ENCODE peak calls at places on chromosomes 13 and 19, in nine cellular contexts. One of them, this sample, is unnamed.

GRCh38 chr13:113393572-113394503 is 29.9 kb upstream of the GRTP1 start:
- DNase-seq in stomach: peak; percentile 88
- DNase-seq in H1: peak; percentile 92
- DNase-seq in upper lobe of left lung: peak; percentile 89
- DNase-seq in K562: peak; percentile 82
- DNase-seq in sigmoid colon: peak; percentile 90
- DNase-seq in HepG2: peak; percentile 62
- DNase-seq in tibial nerve: peak; percentile 63
- DNase-seq in A549: peak; percentile 68
- DNase-seq in this sample: peak; percentile 77

GRCh38 chr19:48206402-48207093 is 36.1 kb downstream of the ZSWIM9 start:
- DNase-seq in upper lobe of left lung: peak; percentile 95
- DNase-seq in HepG2: no peak
- DNase-seq in tibial nerve: no peak
- DNase-seq in K562: peak; percentile 61
- DNase-seq in stomach: peak; percentile 54
- DNase-seq in H1: no peak
- DNase-seq in sigmoid colon: no peak
- DNase-seq in A549: no peak
- DNase-seq in this sample: no peak

GRCh38 chr19:43754562-43755255 is at the start of gene SMG9:
- DNase-seq in tibial nerve: peak; percentile 94
- DNase-seq in K562: peak; percentile 98
- DNase-seq in A549: peak; percentile 99
- DNase-seq in sigmoid colon: peak; percentile 99
- DNase-seq in HepG2: peak; percentile 94
- DNase-seq in upper lobe of left lung: peak; percentile 97
- DNase-seq in H1: peak; percentile 97
- DNase-seq in stomach: peak; percentile 99
- DNase-seq in this sample: peak; percentile 99

GRCh38 chr19:6278740-6279619 is 795 bp downstream of the MLLT1 start:
- DNase-seq in stomach: no peak
- DNase-seq in A549: no peak
- DNase-seq in sigmoid colon: no peak
- DNase-seq in H1: peak; percentile 52
- DNase-seq in HepG2: no peak
- DNase-seq in upper lobe of left lung: no peak
- DNase-seq in tibial nerve: no peak
- DNase-seq in K562: no peak
- DNase-seq in this sample: peak; percentile 35

GRCh38 chr13:114279770-114280169 is 1.6 kb upstream of the UPF3A start:
- DNase-seq in tibial nerve: no peak
- DNase-seq in A549: no peak
- DNase-seq in sigmoid colon: no peak
- DNase-seq in H1: no peak
- DNase-seq in K562: peak; percentile 33
- DNase-seq in stomach: no peak
- DNase-seq in upper lobe of left lung: no peak
- DNase-seq in HepG2: no peak
- DNase-seq in this sample: no peak

GRCh38 chr19:43984687-43985000 is 656 bp downstream of the ZNF155 start:
- DNase-seq in tibial nerve: no peak
- DNase-seq in HepG2: no peak
- DNase-seq in A549: no peak
- DNase-seq in stomach: no peak
- DNase-seq in sigmoid colon: no peak
- DNase-seq in upper lobe of left lung: no peak
- DNase-seq in H1: no peak
- DNase-seq in K562: no peak
- DNase-seq in this sample: peak; percentile 41

GRCh38 chr13:72540818-72541217 is 186.6 kb downstream of the MZT1 start:
- DNase-seq in upper lobe of left lung: no peak
- DNase-seq in K562: no peak
- DNase-seq in A549: no peak
- DNase-seq in stomach: no peak
- DNase-seq in tibial nerve: no peak
- DNase-seq in sigmoid colon: no peak
- DNase-seq in HepG2: no peak
- DNase-seq in H1: no peak
- DNase-seq in this sample: no peak

GRCh38 chr19:54262066-54262465 is 5.0 kb upstream of the LILRB5 start:
- DNase-seq in A549: no peak
- DNase-seq in H1: no peak
- DNase-seq in HepG2: no peak
- DNase-seq in K562: no peak
- DNase-seq in tibial nerve: no peak
- DNase-seq in upper lobe of left lung: no peak
- DNase-seq in sigmoid colon: peak; percentile 35
- DNase-seq in stomach: peak; percentile 8
- DNase-seq in this sample: no peak

GRCh38 chr19:35334064-35334753 is 5.2 kb downstream of the CD22 start:
- DNase-seq in HepG2: no peak
- DNase-seq in K562: no peak
- DNase-seq in A549: no peak
- DNase-seq in sigmoid colon: no peak
- DNase-seq in upper lobe of left lung: no peak
- DNase-seq in H1: no peak
- DNase-seq in stomach: no peak
- DNase-seq in tibial nerve: no peak
- DNase-seq in this sample: no peak

GRCh38 chr19:35337081-35337983 is 8.3 kb downstream of the CD22 start:
- DNase-seq in HepG2: no peak
- DNase-seq in K562: no peak
- DNase-seq in H1: no peak
- DNase-seq in sigmoid colon: no peak
- DNase-seq in A549: no peak
- DNase-seq in upper lobe of left lung: no peak
- DNase-seq in stomach: no peak
- DNase-seq in tibial nerve: no peak
- DNase-seq in this sample: no peak

GRCh38 chr19:35332817-35333216 is 3.8 kb downstream of the CD22 start:
- DNase-seq in A549: no peak
- DNase-seq in tibial nerve: no peak
- DNase-seq in HepG2: no peak
- DNase-seq in stomach: no peak
- DNase-seq in H1: no peak
- DNase-seq in upper lobe of left lung: no peak
- DNase-seq in K562: no peak
- DNase-seq in sigmoid colon: no peak
- DNase-seq in this sample: no peak

GRCh38 chr19:35337984-35338296 is 9.0 kb downstream of the CD22 start:
- DNase-seq in stomach: no peak
- DNase-seq in HepG2: no peak
- DNase-seq in upper lobe of left lung: no peak
- DNase-seq in A549: no peak
- DNase-seq in K562: no peak
- DNase-seq in tibial nerve: no peak
- DNase-seq in H1: no peak
- DNase-seq in sigmoid colon: no peak
- DNase-seq in this sample: no peak

DNA sequence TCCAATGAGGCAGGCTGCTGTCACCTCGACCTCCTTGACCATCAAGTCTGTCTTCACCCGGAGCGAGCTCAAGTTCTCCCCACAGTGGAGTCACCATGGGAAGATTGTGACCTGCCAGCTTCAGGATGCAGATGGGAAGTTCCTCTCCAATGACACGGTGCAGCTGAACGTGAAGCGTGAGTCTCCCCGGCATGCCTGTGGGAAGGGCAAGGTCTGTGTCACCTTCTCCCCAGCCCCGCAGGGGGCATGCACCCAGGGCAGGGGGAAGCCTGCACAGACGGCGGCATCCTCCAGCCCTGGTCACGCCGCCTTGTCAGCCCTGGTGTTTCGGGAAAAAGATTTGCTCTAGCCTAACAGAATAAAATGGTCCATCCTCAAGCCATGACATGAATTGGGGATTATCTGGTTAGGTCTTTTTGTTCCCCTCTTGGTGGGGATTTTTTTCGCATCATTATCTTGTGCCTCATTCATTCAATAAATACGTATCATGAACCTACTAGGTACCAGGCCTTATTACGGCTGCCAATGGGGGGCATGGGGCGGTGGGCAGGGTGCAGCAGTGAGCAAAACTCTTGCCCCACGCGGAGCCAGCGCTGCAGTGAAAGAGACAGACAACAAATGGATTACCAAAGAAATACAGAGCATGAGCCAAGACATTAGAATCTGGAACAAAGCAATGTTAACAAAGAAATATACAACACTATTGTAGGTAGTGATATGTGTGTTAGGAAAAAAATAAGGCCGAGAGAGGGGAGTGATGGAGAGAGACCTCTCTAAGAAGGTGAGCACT is 7.4 kb downstream of the CD22 start:
- DNase-seq in A549: no peak
- DNase-seq in upper lobe of left lung: no peak
- DNase-seq in H1: no peak
- DNase-seq in tibial nerve: no peak
- DNase-seq in HepG2: no peak
- DNase-seq in K562: no peak
- DNase-seq in sigmoid colon: no peak
- DNase-seq in stomach: no peak
- DNase-seq in this sample: no peak
- H3K4me1 ChIP-seq in A549: no peaks in the 10 kb centered on the region
- H3K4me1 ChIP-seq in upper lobe of left lung: no peaks in the 10 kb centered on the region
- H3K4me1 ChIP-seq in H1: no peaks in the 10 kb centered on the region
- H3K4me1 ChIP-seq in tibial nerve: no peaks in the 10 kb centered on the region
- H3K4me1 ChIP-seq in HepG2: peaks cover 17% of the 10 kb centered on the region
- H3K4me1 ChIP-seq in K562: peaks cover 14% of the 10 kb centered on the region
- H3K4me1 ChIP-seq in sigmoid colon: no peaks in the 10 kb centered on the region
- H3K4me1 ChIP-seq in stomach: no peaks in the 10 kb centered on the region
- H3K4me1 ChIP-seq in this sample: no peaks in the 10 kb centered on the region

GRCh38 chr13:112136095-112136494 is 69.1 kb downstream of the SOX1 start:
- DNase-seq in tibial nerve: no peak
- DNase-seq in HepG2: no peak
- DNase-seq in stomach: peak; percentile 15
- DNase-seq in upper lobe of left lung: no peak
- DNase-seq in sigmoid colon: no peak
- DNase-seq in H1: no peak
- DNase-seq in A549: no peak
- DNase-seq in K562: no peak
- DNase-seq in this sample: no peak
- TF ChIP-seq EP300 in tibial nerve: no peak
- TF ChIP-seq EP300 in HepG2: no peak
- TF ChIP-seq EP300 in stomach: no peak
- TF ChIP-seq EP300 in upper lobe of left lung: no peak
- TF ChIP-seq EP300 in sigmoid colon: no peak
- TF ChIP-seq EP300 in H1: no peak
- TF ChIP-seq EP300 in A549: no peak
- TF ChIP-seq EP300 in K562: no peak
- TF ChIP-seq EP300 in this sample: no peak

DNA sequence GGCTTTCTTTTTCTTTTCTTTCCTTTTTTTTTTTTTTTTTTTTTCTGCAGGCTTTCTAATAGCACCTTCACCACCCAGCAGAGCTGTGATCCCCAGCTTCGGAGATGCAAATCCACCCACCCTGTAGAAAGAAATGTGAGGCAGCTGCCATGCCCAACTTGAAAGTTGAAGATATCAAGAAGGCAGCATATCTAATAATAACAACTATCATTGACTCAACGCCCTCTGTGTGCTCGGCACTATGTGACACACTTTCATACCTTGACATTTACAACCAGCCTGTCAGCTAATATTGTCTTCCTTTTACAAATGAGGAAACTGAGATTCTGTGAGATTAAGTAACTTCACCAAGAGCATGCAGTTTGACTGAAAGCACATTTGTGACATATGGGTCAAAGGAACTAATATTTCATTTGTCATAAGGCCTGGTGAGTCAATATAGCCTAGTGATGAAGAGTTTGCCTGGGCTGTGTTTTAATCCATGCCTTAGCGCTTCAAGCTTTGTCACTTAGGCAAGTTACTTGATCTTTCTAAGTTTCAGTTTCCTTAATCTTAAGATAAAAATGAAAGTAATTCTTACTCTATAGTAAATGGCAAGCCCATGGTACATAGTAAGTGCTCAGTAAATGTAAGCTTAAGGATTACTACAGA is 137.0 kb downstream of the FLT1 start:
- DNase-seq in tibial nerve: no peak
- DNase-seq in A549: no peak
- DNase-seq in stomach: no peak
- DNase-seq in upper lobe of left lung: no peak
- DNase-seq in K562: no peak
- DNase-seq in HepG2: no peak
- DNase-seq in H1: no peak
- DNase-seq in sigmoid colon: no peak
- DNase-seq in this sample: no peak
- H3K4me1 ChIP-seq in tibial nerve: peaks cover 2% of the 10 kb centered on the region
- H3K4me1 ChIP-seq in A549: no peaks in the 10 kb centered on the region
- H3K4me1 ChIP-seq in stomach: no peaks in the 10 kb centered on the region
- H3K4me1 ChIP-seq in upper lobe of left lung: peaks cover 5% of the 10 kb centered on the region
- H3K4me1 ChIP-seq in K562: no peaks in the 10 kb centered on the region
- H3K4me1 ChIP-seq in HepG2: no peaks in the 10 kb centered on the region
- H3K4me1 ChIP-seq in H1: peaks cover 7% of the 10 kb centered on the region
- H3K4me1 ChIP-seq in sigmoid colon: peaks cover 11% of the 10 kb centered on the region
- H3K4me1 ChIP-seq in this sample: no peaks in the 10 kb centered on the region

GRCh38 chr19:45354443-45354842 is 13.9 kb downstream of the KLC3 start:
- DNase-seq in HepG2: no peak
- DNase-seq in K562: no peak
- DNase-seq in upper lobe of left lung: no peak
- DNase-seq in H1: no peak
- DNase-seq in sigmoid colon: no peak
- DNase-seq in A549: no peak
- DNase-seq in stomach: no peak
- DNase-seq in tibial nerve: no peak
- DNase-seq in this sample: no peak

GRCh38 chr19:45355910-45356309 is 14.5 kb downstream of the ERCC2 start:
- DNase-seq in A549: no peak
- DNase-seq in tibial nerve: no peak
- DNase-seq in stomach: no peak
- DNase-seq in H1: no peak
- DNase-seq in K562: no peak
- DNase-seq in HepG2: no peak
- DNase-seq in sigmoid colon: no peak
- DNase-seq in upper lobe of left lung: no peak
- DNase-seq in this sample: no peak

GRCh38 chr19:45357445-45357783 is 13.0 kb downstream of the ERCC2 start:
- DNase-seq in H1: no peak
- DNase-seq in tibial nerve: no peak
- DNase-seq in A549: no peak
- DNase-seq in K562: no peak
- DNase-seq in sigmoid colon: no peak
- DNase-seq in HepG2: no peak
- DNase-seq in upper lobe of left lung: no peak
- DNase-seq in stomach: no peak
- DNase-seq in this sample: no peak

GRCh38 chr19:45356760-45357444 is 13.5 kb downstream of the ERCC2 start:
- DNase-seq in A549: no peak
- DNase-seq in H1: no peak
- DNase-seq in upper lobe of left lung: no peak
- DNase-seq in K562: peak; percentile 46
- DNase-seq in sigmoid colon: no peak
- DNase-seq in stomach: no peak
- DNase-seq in HepG2: no peak
- DNase-seq in tibial nerve: no peak
- DNase-seq in this sample: no peak

DNA sequence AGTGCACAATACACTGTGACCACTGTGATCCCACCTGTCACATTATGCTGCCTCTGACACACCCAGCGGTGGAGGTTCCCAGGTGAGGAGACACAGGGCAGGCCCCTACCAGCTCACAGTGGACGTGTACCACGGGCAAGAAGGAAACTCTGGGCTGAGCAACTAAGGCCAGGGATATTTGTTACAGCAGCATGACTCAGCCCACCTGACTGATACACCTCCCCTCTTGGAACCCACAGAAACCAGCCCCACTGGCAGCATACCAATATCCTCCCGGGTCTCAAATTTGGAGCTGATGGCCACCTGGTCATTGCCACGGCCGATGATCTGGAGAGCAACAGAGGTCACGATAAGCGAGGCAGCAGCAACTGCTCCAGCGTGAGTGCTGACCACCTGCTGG is 14.9 kb downstream of the KLC3 start:
- DNase-seq in upper lobe of left lung: no peak
- DNase-seq in H1: no peak
- DNase-seq in A549: no peak
- DNase-seq in HepG2: no peak
- DNase-seq in stomach: no peak
- DNase-seq in sigmoid colon: no peak
- DNase-seq in K562: no peak
- DNase-seq in tibial nerve: no peak
- DNase-seq in this sample: no peak
- TF ChIP-seq EP300 in upper lobe of left lung: no peak
- TF ChIP-seq EP300 in H1: no peak
- TF ChIP-seq EP300 in A549: no peak
- TF ChIP-seq EP300 in HepG2: no peak
- TF ChIP-seq EP300 in stomach: no peak
- TF ChIP-seq EP300 in sigmoid colon: no peak
- TF ChIP-seq EP300 in K562: no peak
- TF ChIP-seq EP300 in tibial nerve: no peak
- TF ChIP-seq EP300 in this sample: no peak